ENCODE peak calls at places on chromosomes 3 and 15, in ten cellular contexts. O is iris pigment epithelial cell, M is hippocampal formation, S is SK-N-SH, Y is neural crest cell, A is adipocyte, C is SW480, E is ureter, B is T-cell, P is AG20443. G is an unnamed sample.

GRCh38 chr15:63983071-63983711 is 63.1 kb downstream of the DAPK2 start:
- DNase-seq in O (no peak), M (no peak), S (no peak), Y (peak; percentile 18), A (no peak), C (no peak), E (peak; percentile 28), B (no peak), P (no peak), G (no peak)

GRCh38 chr3:38122712-38123290 is 14.1 kb downstream of the ACAA1 start:
- DNase-seq in O (no peak), M (no peak), S (no peak), Y (no peak), A (no peak), C (no peak), E (peak; percentile 28), B (no peak), P (no peak), G (no peak)

GRCh38 chr3:23002846-23003800 is 200.0 kb upstream of the UBE2E2 start:
- DNase-seq in O (peak; percentile 67), M (peak; percentile 14), S (no peak), Y (no peak), A (peak; percentile 50), C (no peak), E (peak; percentile 51), B (no peak), P (no peak), G (no peak)

GRCh38 chr3:14216257-14217048 is 37.8 kb downstream of the LSM3 start:
- DNase-seq in O (peak; percentile 84), M (peak; percentile 73), S (peak; percentile 85), Y (peak; percentile 25), A (no peak), C (no peak), E (peak; percentile 84), B (no peak), P (no peak), G (no peak)

GRCh38 chr15:92806763-92807162 is 93.4 kb upstream of the CHD2 start:
- DNase-seq in O (no peak), M (no peak), S (no peak), Y (no peak), A (no peak), C (no peak), E (no peak), B (no peak), P (no peak), G (no peak)

GRCh38 chr3:77655421-77655820 is 615.5 kb downstream of the ROBO2 start:
- DNase-seq in O (no peak), M (no peak), S (no peak), Y (no peak), A (no peak), C (no peak), E (no peak), B (no peak), P (no peak), G (no peak)

GRCh38 chr15:48679952-48680351 is 34.4 kb upstream of the FBN1 start:
- DNase-seq in O (no peak), M (no peak), S (no peak), Y (no peak), A (no peak), C (no peak), E (no peak), B (no peak), P (no peak), G (no peak)

GRCh38 chr15:78968539-78969271 is 23.9 kb upstream of the CTSH start:
- DNase-seq in O (no peak), M (no peak), S (no peak), Y (no peak), A (no peak), C (no peak), E (no peak), B (no peak), P (no peak), G (no peak)

GRCh38 chr15:64833690-64834089 is 8.0 kb upstream of the PLEKHO2 start:
- DNase-seq in O (no peak), M (no peak), S (no peak), Y (no peak), A (no peak), C (no peak), E (no peak), B (no peak), P (no peak), G (no peak)

GRCh38 chr3:129305592-129306091 is 27.0 kb downstream of the HMCES start:
- DNase-seq in O (peak; percentile 94), M (peak; percentile 59), S (no peak), Y (peak; percentile 62), A (peak; percentile 88), C (no peak), E (peak; percentile 90), B (no peak), P (no peak), G (peak; percentile 95)

GRCh38 chr15:36758800-36759199 is 179.4 kb downstream of the CDIN1 start:
- DNase-seq in O (no peak), M (no peak), S (no peak), Y (no peak), A (no peak), C (no peak), E (no peak), B (no peak), P (no peak), G (no peak)

GRCh38 chr3:105845488-105845887 is 23.3 kb downstream of the CBLB start:
- DNase-seq in O (no peak), M (no peak), S (no peak), Y (no peak), A (no peak), C (no peak), E (no peak), B (no peak), P (no peak), G (no peak)

GRCh38 chr15:74888716-74889115 is 1.1 kb upstream of the MPI start:
- DNase-seq in O (no peak), M (no peak), S (no peak), Y (no peak), A (no peak), C (no peak), E (no peak), B (no peak), P (no peak), G (no peak)

GRCh38 chr3:27556854-27557253 is 72.7 kb upstream of the SLC4A7 start:
- DNase-seq in O (peak; percentile 16), M (no peak), S (no peak), Y (no peak), A (no peak), C (no peak), E (no peak), B (no peak), P (peak; percentile 54), G (no peak)

GRCh38 chr3:55854395-55854994 is 367.4 kb upstream of the WNT5A start:
- DNase-seq in O (no peak), M (no peak), S (peak; percentile 39), Y (no peak), A (no peak), C (no peak), E (no peak), B (no peak), P (no peak), G (no peak)

GRCh38 chr3:158058775-158059174 is 47.4 kb downstream of the SHOX2 start:
- DNase-seq in O (no peak), M (no peak), S (no peak), Y (peak; percentile 12), A (no peak), C (no peak), E (no peak), B (no peak), P (no peak), G (no peak)

GRCh38 chr3:59150039-59150438 is 100.2 kb upstream of the CFAP20DC start:
- DNase-seq in O (no peak), M (no peak), S (no peak), Y (no peak), A (no peak), C (peak; percentile 2), E (no peak), B (no peak), P (no peak), G (no peak)

GRCh38 chr3:24220859-24221657 is 273.6 kb downstream of the THRB start:
- DNase-seq in O (peak; percentile 98), M (no peak), S (no peak), Y (no peak), A (peak; percentile 94), C (no peak), E (peak; percentile 46), B (no peak), P (peak; percentile 90), G (peak; percentile 90)

GRCh38 chr15:78374436-78375393 is 34.6 kb downstream of the CRABP1 start:
- DNase-seq in O (no peak), M (no peak), S (no peak), Y (no peak), A (no peak), C (peak; percentile 94), E (peak; percentile 69), B (no peak), P (no peak), G (no peak)

GRCh38 chr3:53238051-53238850 is 17.6 kb downstream of the TKT start:
- DNase-seq in O (peak; percentile 96), M (no peak), S (no peak), Y (no peak), A (peak; percentile 92), C (peak; percentile 29), E (no peak), B (no peak), P (peak; percentile 89), G (peak; percentile 96)

GRCh38 chr3:58742239-58742638 is 75.7 kb upstream of the FAM3D start:
- DNase-seq in O (no peak), M (no peak), S (no peak), Y (no peak), A (no peak), C (peak; percentile 13), E (no peak), B (no peak), P (no peak), G (no peak)

GRCh38 chr15:42073418-42073817 is 20.9 kb downstream of the PLA2G4D start:
- DNase-seq in O (no peak), M (no peak), S (no peak), Y (no peak), A (no peak), C (no peak), E (peak; percentile 22), B (no peak), P (no peak), G (no peak)

GRCh38 chr3:184565421-184566211 is 4.0 kb downstream of the EPHB3 start:
- DNase-seq in O (peak; percentile 86), M (no peak), S (peak; percentile 67), Y (no peak), A (peak; percentile 86), C (peak; percentile 85), E (peak; percentile 94), B (no peak), P (peak; percentile 83), G (peak; percentile 16)

GRCh38 chr3:169529013-169529412 is 134.5 kb downstream of the MECOM start:
- DNase-seq in O (no peak), M (no peak), S (no peak), Y (no peak), A (no peak), C (no peak), E (no peak), B (no peak), P (no peak), G (no peak)

GRCh38 chr3:40771112-40771511 is 246.4 kb downstream of the ZNF621 start:
- DNase-seq in O (no peak), M (no peak), S (no peak), Y (no peak), A (no peak), C (no peak), E (no peak), B (no peak), P (no peak), G (no peak)

GRCh38 chr3:119637679-119638525 is 22.5 kb downstream of the POPDC2 start:
- DNase-seq in O (peak; percentile 88), M (no peak), S (peak; percentile 45), Y (no peak), A (peak; percentile 66), C (no peak), E (no peak), B (no peak), P (peak; percentile 80), G (peak; percentile 61)

GRCh38 chr3:49906004-49906860 is 2.6 kb upstream of the MST1R start:
- DNase-seq in O (peak; percentile 33), M (peak; percentile 13), S (peak; percentile 87), Y (peak; percentile 46), A (peak; percentile 76), C (peak; percentile 77), E (peak; percentile 70), B (no peak), P (peak; percentile 87), G (peak; percentile 38)

GRCh38 chr3:31253782-31254181 is 278.9 kb upstream of the STT3B start:
- DNase-seq in O (peak; percentile 40), M (no peak), S (no peak), Y (no peak), A (peak; percentile 8), C (no peak), E (no peak), B (no peak), P (no peak), G (no peak)

G was measured in ACHN.